ENCODE peak calls at places on chromosome 7, in six cellular contexts. One of them, this sample, is unnamed.

GRCh38 chr7:99109108-99110051 is 34.5 kb downstream of the SMURF1 start:
- DNase-seq in right lobe of liver: no peak
- DNase-seq in foreskin fibroblast: peak; percentile 69
- DNase-seq in ACHN: no peak
- DNase-seq in lower lobe of right lung: no peak
- DNase-seq in NCI-H1092 treated with DMSO at 0.1 percent for 48 hours: no peak
- DNase-seq in this sample: no peak

GRCh38 chr7:141463986-141464385 is 87.2 kb upstream of the AGK start:
- DNase-seq in ACHN: peak; percentile 48
- DNase-seq in lower lobe of right lung: no peak
- DNase-seq in NCI-H1092 treated with DMSO at 0.1 percent for 48 hours: no peak
- DNase-seq in right lobe of liver: no peak
- DNase-seq in foreskin fibroblast: no peak
- DNase-seq in this sample: no peak

GRCh38 chr7:70271617-70272081 is 673.4 kb downstream of the AUTS2 start:
- DNase-seq in ACHN: no peak
- DNase-seq in foreskin fibroblast: no peak
- DNase-seq in lower lobe of right lung: no peak
- DNase-seq in right lobe of liver: no peak
- DNase-seq in NCI-H1092 treated with DMSO at 0.1 percent for 48 hours: no peak
- DNase-seq in this sample: no peak

GRCh38 chr7:157844611-157845010 is 507.8 kb downstream of the DNAJB6 start:
- DNase-seq in right lobe of liver: no peak
- DNase-seq in ACHN: no peak
- DNase-seq in NCI-H1092 treated with DMSO at 0.1 percent for 48 hours: no peak
- DNase-seq in lower lobe of right lung: no peak
- DNase-seq in foreskin fibroblast: no peak
- DNase-seq in this sample: peak; percentile 33

GRCh38 chr7:18792866-18793595 is 297.5 kb downstream of the HDAC9 start:
- DNase-seq in foreskin fibroblast: peak; percentile 62
- DNase-seq in NCI-H1092 treated with DMSO at 0.1 percent for 48 hours: no peak
- DNase-seq in right lobe of liver: no peak
- DNase-seq in lower lobe of right lung: no peak
- DNase-seq in ACHN: no peak
- DNase-seq in this sample: peak; percentile 43

GRCh38 chr7:88230646-88231045 is 10.8 kb upstream of the SRI start:
- DNase-seq in ACHN: no peak
- DNase-seq in foreskin fibroblast: no peak
- DNase-seq in lower lobe of right lung: no peak
- DNase-seq in NCI-H1092 treated with DMSO at 0.1 percent for 48 hours: no peak
- DNase-seq in right lobe of liver: no peak
- DNase-seq in this sample: no peak

GRCh38 chr7:150645259-150646020 is 13.3 kb upstream of the GIMAP6 start:
- DNase-seq in ACHN: no peak
- DNase-seq in right lobe of liver: no peak
- DNase-seq in lower lobe of right lung: no peak
- DNase-seq in NCI-H1092 treated with DMSO at 0.1 percent for 48 hours: no peak
- DNase-seq in foreskin fibroblast: no peak
- DNase-seq in this sample: no peak

GRCh38 chr7:90850516-90850915 is 254.4 kb downstream of the CDK14 start:
- DNase-seq in NCI-H1092 treated with DMSO at 0.1 percent for 48 hours: peak; percentile 36
- DNase-seq in ACHN: no peak
- DNase-seq in right lobe of liver: no peak
- DNase-seq in foreskin fibroblast: no peak
- DNase-seq in lower lobe of right lung: no peak
- DNase-seq in this sample: no peak

GRCh38 chr7:142668495-142668894 is 80.8 kb upstream of the PRSS1 start:
- DNase-seq in lower lobe of right lung: no peak
- DNase-seq in ACHN: no peak
- DNase-seq in foreskin fibroblast: no peak
- DNase-seq in right lobe of liver: no peak
- DNase-seq in NCI-H1092 treated with DMSO at 0.1 percent for 48 hours: no peak
- DNase-seq in this sample: no peak

GRCh38 chr7:75842836-75843446 is 29.3 kb upstream of the CCL24 start:
- DNase-seq in lower lobe of right lung: no peak
- DNase-seq in right lobe of liver: peak; percentile 25
- DNase-seq in ACHN: no peak
- DNase-seq in NCI-H1092 treated with DMSO at 0.1 percent for 48 hours: no peak
- DNase-seq in foreskin fibroblast: peak; percentile 93
- DNase-seq in this sample: no peak

GRCh38 chr7:130998993-130999602 is 265.1 kb upstream of the KLF14 start:
- DNase-seq in NCI-H1092 treated with DMSO at 0.1 percent for 48 hours: no peak
- DNase-seq in right lobe of liver: no peak
- DNase-seq in ACHN: no peak
- DNase-seq in foreskin fibroblast: peak; percentile 60
- DNase-seq in lower lobe of right lung: no peak
- DNase-seq in this sample: no peak

GRCh38 chr7:51139796-51140195 is 176.8 kb downstream of the COBL start:
- DNase-seq in lower lobe of right lung: no peak
- DNase-seq in right lobe of liver: no peak
- DNase-seq in ACHN: peak; percentile 60
- DNase-seq in NCI-H1092 treated with DMSO at 0.1 percent for 48 hours: no peak
- DNase-seq in foreskin fibroblast: peak; percentile 36
- DNase-seq in this sample: no peak

GRCh38 chr7:45021604-45022296 is 21.7 kb downstream of the CCM2 start:
- DNase-seq in right lobe of liver: no peak
- DNase-seq in NCI-H1092 treated with DMSO at 0.1 percent for 48 hours: no peak
- DNase-seq in lower lobe of right lung: no peak
- DNase-seq in foreskin fibroblast: peak; percentile 40
- DNase-seq in ACHN: peak; percentile 79
- DNase-seq in this sample: no peak

GRCh38 chr7:73761854-73762658 is 8.0 kb downstream of the CLDN3 start:
- DNase-seq in NCI-H1092 treated with DMSO at 0.1 percent for 48 hours: no peak
- DNase-seq in lower lobe of right lung: no peak
- DNase-seq in foreskin fibroblast: no peak
- DNase-seq in right lobe of liver: no peak
- DNase-seq in ACHN: no peak
- DNase-seq in this sample: no peak

GRCh38 chr7:74012842-74013249 is 15.1 kb upstream of the ELN start:
- DNase-seq in foreskin fibroblast: peak; percentile 37
- DNase-seq in lower lobe of right lung: no peak
- DNase-seq in right lobe of liver: no peak
- DNase-seq in NCI-H1092 treated with DMSO at 0.1 percent for 48 hours: no peak
- DNase-seq in ACHN: no peak
- DNase-seq in this sample: peak; percentile 90

GRCh38 chr7:66250711-66251110 is 45.6 kb downstream of the TPST1 start:
- DNase-seq in foreskin fibroblast: peak; percentile 70
- DNase-seq in NCI-H1092 treated with DMSO at 0.1 percent for 48 hours: no peak
- DNase-seq in right lobe of liver: no peak
- DNase-seq in ACHN: no peak
- DNase-seq in lower lobe of right lung: no peak
- DNase-seq in this sample: no peak

GRCh38 chr7:153432056-153432455 is 620.1 kb upstream of the DPP6 start:
- DNase-seq in lower lobe of right lung: no peak
- DNase-seq in NCI-H1092 treated with DMSO at 0.1 percent for 48 hours: no peak
- DNase-seq in right lobe of liver: no peak
- DNase-seq in ACHN: no peak
- DNase-seq in foreskin fibroblast: no peak
- DNase-seq in this sample: no peak

GRCh38 chr7:132705146-132705545 is 128.9 kb upstream of the PLXNA4 start:
- DNase-seq in foreskin fibroblast: no peak
- DNase-seq in lower lobe of right lung: no peak
- DNase-seq in NCI-H1092 treated with DMSO at 0.1 percent for 48 hours: no peak
- DNase-seq in ACHN: no peak
- DNase-seq in right lobe of liver: no peak
- DNase-seq in this sample: no peak

GRCh38 chr7:65448824-65449504 is 75.3 kb downstream of the ZNF92 start:
- DNase-seq in right lobe of liver: no peak
- DNase-seq in foreskin fibroblast: peak; percentile 12
- DNase-seq in NCI-H1092 treated with DMSO at 0.1 percent for 48 hours: no peak
- DNase-seq in ACHN: peak; percentile 65
- DNase-seq in lower lobe of right lung: no peak
- DNase-seq in this sample: no peak

GRCh38 chr7:142381727-142382409 is 124.0 kb upstream of the PRSS58 start:
- DNase-seq in ACHN: no peak
- DNase-seq in foreskin fibroblast: no peak
- DNase-seq in right lobe of liver: no peak
- DNase-seq in NCI-H1092 treated with DMSO at 0.1 percent for 48 hours: no peak
- DNase-seq in lower lobe of right lung: no peak
- DNase-seq in this sample: no peak

GRCh38 chr7:141785711-141786552 is 4.1 kb upstream of the TAS2R5 start:
- DNase-seq in lower lobe of right lung: no peak
- DNase-seq in foreskin fibroblast: peak; percentile 66
- DNase-seq in right lobe of liver: no peak
- DNase-seq in ACHN: peak; percentile 71
- DNase-seq in NCI-H1092 treated with DMSO at 0.1 percent for 48 hours: peak; percentile 70
- DNase-seq in this sample: no peak

GRCh38 chr7:132131196-132131595 is 445.1 kb downstream of the PLXNA4 start:
- DNase-seq in NCI-H1092 treated with DMSO at 0.1 percent for 48 hours: no peak
- DNase-seq in lower lobe of right lung: no peak
- DNase-seq in right lobe of liver: no peak
- DNase-seq in ACHN: no peak
- DNase-seq in foreskin fibroblast: no peak
- DNase-seq in this sample: no peak

GRCh38 chr7:74454059-74454947 is 597 bp downstream of the GTF2IRD1 start:
- DNase-seq in lower lobe of right lung: no peak
- DNase-seq in foreskin fibroblast: peak; percentile 24
- DNase-seq in right lobe of liver: no peak
- DNase-seq in ACHN: no peak
- DNase-seq in NCI-H1092 treated with DMSO at 0.1 percent for 48 hours: no peak
- DNase-seq in this sample: no peak

GRCh38 chr7:17069146-17069545 is 187.4 kb upstream of the AGR3 start:
- DNase-seq in NCI-H1092 treated with DMSO at 0.1 percent for 48 hours: no peak
- DNase-seq in ACHN: no peak
- DNase-seq in foreskin fibroblast: no peak
- DNase-seq in lower lobe of right lung: peak; percentile 52
- DNase-seq in right lobe of liver: no peak
- DNase-seq in this sample: no peak

GRCh38 chr7:80884511-80885195 is 34.2 kb downstream of the SEMA3C start:
- DNase-seq in ACHN: no peak
- DNase-seq in NCI-H1092 treated with DMSO at 0.1 percent for 48 hours: no peak
- DNase-seq in lower lobe of right lung: no peak
- DNase-seq in foreskin fibroblast: peak; percentile 30
- DNase-seq in right lobe of liver: no peak
- DNase-seq in this sample: no peak

GRCh38 chr7:132614428-132615076 is 38.3 kb upstream of the PLXNA4 start:
- DNase-seq in NCI-H1092 treated with DMSO at 0.1 percent for 48 hours: peak; percentile 34
- DNase-seq in right lobe of liver: peak; percentile 25
- DNase-seq in foreskin fibroblast: peak; percentile 51
- DNase-seq in ACHN: peak; percentile 24
- DNase-seq in lower lobe of right lung: peak; percentile 49
- DNase-seq in this sample: peak; percentile 77

GRCh38 chr7:1818581-1819200 is 148.6 kb downstream of the ELFN1 start:
- DNase-seq in right lobe of liver: no peak
- DNase-seq in NCI-H1092 treated with DMSO at 0.1 percent for 48 hours: no peak
- DNase-seq in lower lobe of right lung: peak; percentile 28
- DNase-seq in foreskin fibroblast: no peak
- DNase-seq in ACHN: no peak
- DNase-seq in this sample: peak; percentile 14

GRCh38 chr7:128886391-128887168 is 23.9 kb downstream of the ATP6V1F start:
- DNase-seq in ACHN: no peak
- DNase-seq in NCI-H1092 treated with DMSO at 0.1 percent for 48 hours: no peak
- DNase-seq in right lobe of liver: no peak
- DNase-seq in foreskin fibroblast: no peak
- DNase-seq in lower lobe of right lung: no peak
- DNase-seq in this sample: peak; percentile 51

GRCh38 chr7:128020161-128020560 is 11.1 kb downstream of the LRRC4 start:
- DNase-seq in ACHN: peak; percentile 51
- DNase-seq in NCI-H1092 treated with DMSO at 0.1 percent for 48 hours: no peak
- DNase-seq in lower lobe of right lung: no peak
- DNase-seq in foreskin fibroblast: no peak
- DNase-seq in right lobe of liver: no peak
- DNase-seq in this sample: no peak

GRCh38 chr7:20744913-20745587 is 41.6 kb downstream of the SP8 start:
- DNase-seq in right lobe of liver: no peak
- DNase-seq in lower lobe of right lung: no peak
- DNase-seq in foreskin fibroblast: no peak
- DNase-seq in ACHN: peak; percentile 29
- DNase-seq in NCI-H1092 treated with DMSO at 0.1 percent for 48 hours: peak; percentile 88
- DNase-seq in this sample: no peak

This sample was measured in aorta.